ENCODE peak calls at places on chromosome 13, in four cellular contexts. Y, L, T and B are unnamed samples.

GRCh38 chr13:85659493-85659892 is 139.7 kb downstream of the SLITRK6 start:
- DNase-seq in Y (no peak), L (no peak), T (no peak), B (peak)

GRCh38 chr13:26697069-26697955 is 63.3 kb downstream of the GPR12 start:
- DNase-seq in Y (no peak), L (no peak), T (no peak), B (no peak)

GRCh38 chr13:42048323-42048624 is 174 bp upstream of the DGKH start:
- DNase-seq in Y (no peak), L (no peak), T (no peak), B (no peak)

GRCh38 chr13:70708744-70709143 is 600.5 kb upstream of the KLHL1 start:
- DNase-seq in Y (no peak), L (no peak), T (no peak), B (no peak)

GRCh38 chr13:76886292-76887061 is at the start of gene KCTD12:
- DNase-seq in Y (peak), L (peak), T (peak), B (peak)

GRCh38 chr13:114082849-114083645 is 49.4 kb downstream of the RASA3 start:
- DNase-seq in Y (no peak), L (no peak), T (no peak), B (no peak)

GRCh38 chr13:79548886-79549285 is 67.9 kb downstream of the NDFIP2 start:
- DNase-seq in Y (no peak), L (no peak), T (peak), B (peak)

GRCh38 chr13:113796211-113796875 is 37.3 kb downstream of the TMEM255B start:
- DNase-seq in Y (no peak), L (no peak), T (no peak), B (no peak)

GRCh38 chr13:28530729-28531194 is 35.8 kb upstream of the FLT1 start:
- DNase-seq in Y (no peak), L (no peak), T (peak), B (no peak)

GRCh38 chr13:57030671-57031070 is 110.0 kb upstream of the PRR20A start:
- DNase-seq in Y (no peak), L (no peak), T (no peak), B (no peak)

GRCh38 chr13:39656325-39656677 is 839 bp downstream of the COG6 start:
- DNase-seq in Y (no peak), L (peak), T (no peak), B (peak)

GRCh38 chr13:76820759-76821158 is 65.4 kb downstream of the KCTD12 start:
- DNase-seq in Y (no peak), L (no peak), T (no peak), B (no peak)

GRCh38 chr13:76693086-76693485 is 193.1 kb downstream of the KCTD12 start:
- DNase-seq in Y (no peak), L (no peak), T (no peak), B (no peak)

GRCh38 chr13:20131057-20131832 is 29.6 kb downstream of the GJA3 start:
- DNase-seq in Y (no peak), L (no peak), T (no peak), B (no peak)

GRCh38 chr13:33999830-34000605 is 182.1 kb downstream of the RFC3 start:
- DNase-seq in Y (no peak), L (no peak), T (no peak), B (no peak)

GRCh38 chr13:31887311-31887710 is 144.3 kb upstream of the FRY start:
- DNase-seq in Y (no peak), L (no peak), T (peak), B (no peak)

GRCh38 chr13:34156841-34157365 is 339.0 kb downstream of the RFC3 start:
- DNase-seq in Y (no peak), L (peak), T (peak), B (peak)

GRCh38 chr13:74025369-74025768 is 108.8 kb downstream of the KLF12 start:
- DNase-seq in Y (no peak), L (no peak), T (no peak), B (no peak)

GRCh38 chr13:50081106-50081898 is 66.1 kb downstream of the KCNRG start:
- DNase-seq in Y (peak), L (peak), T (no peak), B (peak)

GRCh38 chr13:93425411-93425810 is 198.8 kb downstream of the GPC6 start:
- DNase-seq in Y (no peak), L (no peak), T (no peak), B (no peak)

GRCh38 chr13:107834268-107834667 is 381.1 kb downstream of the LIG4 start:
- DNase-seq in Y (no peak), L (no peak), T (no peak), B (peak)

GRCh38 chr13:97548736-97549135 is 114.8 kb downstream of the RAP2A start:
- DNase-seq in Y (no peak), L (no peak), T (no peak), B (no peak)

GRCh38 chr13:32022292-32022691 is 9.3 kb upstream of the FRY start:
- DNase-seq in Y (no peak), L (no peak), T (peak), B (no peak)

GRCh38 chr13:97001641-97002040 is 7.4 kb upstream of the OXGR1 start:
- DNase-seq in Y (no peak), L (no peak), T (no peak), B (no peak)

GRCh38 chr13:113297370-113297871 is 382 bp downstream of the LAMP1 start:
- DNase-seq in Y (peak), L (no peak), T (no peak), B (peak)

GRCh38 chr13:51524312-51524711 is 60.0 kb upstream of the WDFY2 start:
- DNase-seq in Y (no peak), L (no peak), T (no peak), B (peak)

GRCh38 chr13:75769141-75769905 is 133.2 kb downstream of the LMO7 start:
- DNase-seq in Y (no peak), L (no peak), T (no peak), B (no peak)

GRCh38 chr13:113369189-113369588 is 5.3 kb upstream of the GRTP1 start:
- DNase-seq in Y (no peak), L (no peak), T (no peak), B (no peak)

GRCh38 chr13:32537580-32538233 is 888 bp downstream of the N4BP2L2 start:
- DNase-seq in Y (peak), L (no peak), T (peak), B (no peak)

GRCh38 chr13:42396501-42396900 is 124.5 kb downstream of the AKAP11 start:
- DNase-seq in Y (no peak), L (no peak), T (peak), B (no peak)

GRCh38 chr13:112760440-112760839 is 70.6 kb downstream of the ATP11A start:
- DNase-seq in Y (no peak), L (no peak), T (no peak), B (peak)

GRCh38 chr13:23159205-23159586 is 21.6 kb upstream of the SGCG start:
- DNase-seq in Y (no peak), L (peak), T (peak), B (peak)

GRCh38 chr13:41622545-41623429 is 165.4 kb downstream of the RGCC start:
- DNase-seq in Y (no peak), L (no peak), T (peak), B (no peak)

GRCh38 chr13:66224644-66225043 is 1005.5 kb downstream of the PCDH9 start:
- DNase-seq in Y (no peak), L (no peak), T (no peak), B (no peak)

GRCh38 chr13:90105881-90106496 is 1241.5 kb upstream of the MIR17HG start:
- DNase-seq in Y (no peak), L (no peak), T (peak), B (peak)

GRCh38 chr13:41428155-41428554 is 29.2 kb upstream of the RGCC start:
- DNase-seq in Y (no peak), L (no peak), T (no peak), B (no peak)

GRCh38 chr13:84867246-84867645 is 932.0 kb downstream of the SLITRK6 start:
- DNase-seq in Y (no peak), L (no peak), T (no peak), B (peak)

GRCh38 chr13:31225998-31226675 is 26.4 kb downstream of the B3GLCT start:
- DNase-seq in Y (no peak), L (no peak), T (no peak), B (no peak)

GRCh38 chr13:19159761-19160420 is 21.7 kb downstream of the TUBA3C start:
- DNase-seq in Y (no peak), L (no peak), T (no peak), B (no peak)

GRCh38 chr13:99280166-99280565 is 22.0 kb upstream of the GPR18 start:
- DNase-seq in Y (no peak), L (no peak), T (peak), B (peak)